ENCODE peak calls at places on chromosomes 2 and 18, in six cellular contexts. L is amniotic stem cell, B is fibroblast of the conjunctiva, Z is SK-MEL-5, V is AG08396, W is HFFc6. Y is an unnamed sample.

GRCh38 chr2:65031341-65032015 is 24.7 kb upstream of the CEP68 start:
- DNase-seq in W (no peak), B (no peak), Z (peak; percentile 85), L (no peak), V (no peak), Y (no peak)

GRCh38 chr2:216350214-216350789 is 22.0 kb downstream of the MARCHF4 start:
- DNase-seq in B (no peak), V (no peak), L (no peak), W (peak; percentile 70), Z (no peak), Y (no peak)

GRCh38 chr2:126663184-126663963 is 7.4 kb downstream of the GYPC start:
- DNase-seq in B (no peak), V (no peak), W (no peak), L (no peak), Z (no peak), Y (no peak)

GRCh38 chr2:111071480-111072143 is 49.1 kb upstream of the BCL2L11 start:
- DNase-seq in Z (peak; percentile 93), W (peak; percentile 58), V (peak; percentile 66), B (peak; percentile 29), L (peak; percentile 49), Y (peak; percentile 18)

GRCh38 chr2:3628241-3628679 is 29.7 kb upstream of the ALLC start:
- DNase-seq in B (no peak), W (no peak), V (no peak), L (no peak), Z (no peak), Y (no peak)

GRCh38 chr2:134127496-134127895 is 126.4 kb upstream of the MGAT5 start:
- DNase-seq in V (no peak), L (no peak), B (no peak), Z (no peak), W (no peak), Y (no peak)

GRCh38 chr18:28267878-28268625 is 91.1 kb upstream of the CDH2 start:
- DNase-seq in V (no peak), W (peak; percentile 59), B (no peak), L (no peak), Z (peak; percentile 2), Y (no peak)

GRCh38 chr18:3869848-3870247 is 419.9 kb downstream of the TGIF1 start:
- DNase-seq in L (peak; percentile 23), V (peak; percentile 50), Z (peak; percentile 79), B (peak; percentile 53), W (peak; percentile 64), Y (peak; percentile 27)

GRCh38 chr2:152054593-152054992 is 44.3 kb downstream of the CACNB4 start:
- DNase-seq in B (peak; percentile 32), W (peak; percentile 86), Z (no peak), L (peak; percentile 51), V (no peak), Y (no peak)

GRCh38 chr2:27471961-27472360 is 17.6 kb downstream of the IFT172 start:
- DNase-seq in W (no peak), B (no peak), V (no peak), L (no peak), Z (peak; percentile 11), Y (no peak)

Y was measured in AG04450.